ENCODE peak calls at places on chromosomes 11 and 22, in ten cellular contexts. One of them, this sample, is unnamed.

GRCh38 chr11:65896009-65896999 is 3.9 kb downstream of the FOSL1 start:
- DNase-seq in H7: no peak
- DNase-seq in GM10248: no peak
- DNase-seq in fibroblast of lung: no peak
- DNase-seq in HCEC 1CT: no peak
- DNase-seq in COR-L47: no peak
- DNase-seq in activated naive CD4-positive, alpha-beta T cell treated with Interleukin-2 at 50 U/mL for 16 hours: no peak
- DNase-seq in dermis blood vessel endothelial cell: no peak
- DNase-seq in stimulated activated CD4-positive, alpha-beta T cell treated with anti-CD3 and anti-CD28 coated beads, Interleukin-4, amount 100 ng/mL, for 24 hours: no peak
- DNase-seq in endothelial cell: no peak
- DNase-seq in this sample: no peak

GRCh38 chr11:46285173-46285572 is 7.7 kb downstream of the CREB3L1 start:
- DNase-seq in COR-L47: no peak
- DNase-seq in stimulated activated CD4-positive, alpha-beta T cell treated with anti-CD3 and anti-CD28 coated beads, Interleukin-4, amount 100 ng/mL, for 24 hours: no peak
- DNase-seq in endothelial cell: no peak
- DNase-seq in activated naive CD4-positive, alpha-beta T cell treated with Interleukin-2 at 50 U/mL for 16 hours: no peak
- DNase-seq in fibroblast of lung: no peak
- DNase-seq in dermis blood vessel endothelial cell: no peak
- DNase-seq in HCEC 1CT: no peak
- DNase-seq in H7: no peak
- DNase-seq in GM10248: no peak
- DNase-seq in this sample: no peak

GRCh38 chr22:40241200-40241763 is 63.6 kb downstream of the TNRC6B start:
- DNase-seq in stimulated activated CD4-positive, alpha-beta T cell treated with anti-CD3 and anti-CD28 coated beads, Interleukin-4, amount 100 ng/mL, for 24 hours: peak
- DNase-seq in dermis blood vessel endothelial cell: no peak
- DNase-seq in endothelial cell: no peak
- DNase-seq in H7: no peak
- DNase-seq in HCEC 1CT: no peak
- DNase-seq in GM10248: no peak
- DNase-seq in fibroblast of lung: no peak
- DNase-seq in activated naive CD4-positive, alpha-beta T cell treated with Interleukin-2 at 50 U/mL for 16 hours: peak
- DNase-seq in COR-L47: no peak
- DNase-seq in this sample: no peak

GRCh38 chr11:65640483-65641207 is 2.7 kb downstream of the SIPA1 start:
- DNase-seq in HCEC 1CT: no peak
- DNase-seq in endothelial cell: peak
- DNase-seq in H7: no peak
- DNase-seq in dermis blood vessel endothelial cell: peak
- DNase-seq in GM10248: no peak
- DNase-seq in COR-L47: no peak
- DNase-seq in stimulated activated CD4-positive, alpha-beta T cell treated with anti-CD3 and anti-CD28 coated beads, Interleukin-4, amount 100 ng/mL, for 24 hours: peak
- DNase-seq in fibroblast of lung: no peak
- DNase-seq in activated naive CD4-positive, alpha-beta T cell treated with Interleukin-2 at 50 U/mL for 16 hours: peak
- DNase-seq in this sample: peak

GRCh38 chr22:40853961-40854360 is 2.5 kb downstream of the ST13 start:
- DNase-seq in H7: no peak
- DNase-seq in dermis blood vessel endothelial cell: peak
- DNase-seq in endothelial cell: no peak
- DNase-seq in COR-L47: no peak
- DNase-seq in activated naive CD4-positive, alpha-beta T cell treated with Interleukin-2 at 50 U/mL for 16 hours: no peak
- DNase-seq in HCEC 1CT: peak
- DNase-seq in fibroblast of lung: peak
- DNase-seq in GM10248: no peak
- DNase-seq in stimulated activated CD4-positive, alpha-beta T cell treated with anti-CD3 and anti-CD28 coated beads, Interleukin-4, amount 100 ng/mL, for 24 hours: no peak
- DNase-seq in this sample: no peak

GRCh38 chr11:83717551-83717950 is 431.4 kb upstream of the CCDC90B start:
- DNase-seq in GM10248: no peak
- DNase-seq in dermis blood vessel endothelial cell: no peak
- DNase-seq in H7: no peak
- DNase-seq in stimulated activated CD4-positive, alpha-beta T cell treated with anti-CD3 and anti-CD28 coated beads, Interleukin-4, amount 100 ng/mL, for 24 hours: no peak
- DNase-seq in COR-L47: no peak
- DNase-seq in HCEC 1CT: no peak
- DNase-seq in activated naive CD4-positive, alpha-beta T cell treated with Interleukin-2 at 50 U/mL for 16 hours: no peak
- DNase-seq in fibroblast of lung: no peak
- DNase-seq in endothelial cell: no peak
- DNase-seq in this sample: no peak

GRCh38 chr11:113417428-113417827 is 29.8 kb downstream of the ANKK1 start:
- DNase-seq in HCEC 1CT: no peak
- DNase-seq in GM10248: no peak
- DNase-seq in activated naive CD4-positive, alpha-beta T cell treated with Interleukin-2 at 50 U/mL for 16 hours: no peak
- DNase-seq in stimulated activated CD4-positive, alpha-beta T cell treated with anti-CD3 and anti-CD28 coated beads, Interleukin-4, amount 100 ng/mL, for 24 hours: no peak
- DNase-seq in dermis blood vessel endothelial cell: no peak
- DNase-seq in H7: no peak
- DNase-seq in endothelial cell: no peak
- DNase-seq in fibroblast of lung: no peak
- DNase-seq in COR-L47: no peak
- DNase-seq in this sample: no peak

GRCh38 chr11:95154514-95154913 is 64.9 kb downstream of the ENDOD1 start:
- DNase-seq in activated naive CD4-positive, alpha-beta T cell treated with Interleukin-2 at 50 U/mL for 16 hours: peak
- DNase-seq in GM10248: peak
- DNase-seq in dermis blood vessel endothelial cell: peak
- DNase-seq in H7: peak
- DNase-seq in COR-L47: peak
- DNase-seq in endothelial cell: peak
- DNase-seq in fibroblast of lung: peak
- DNase-seq in HCEC 1CT: peak
- DNase-seq in stimulated activated CD4-positive, alpha-beta T cell treated with anti-CD3 and anti-CD28 coated beads, Interleukin-4, amount 100 ng/mL, for 24 hours: peak
- DNase-seq in this sample: peak

GRCh38 chr11:3124821-3125220 is 40.3 kb downstream of the OSBPL5 start:
- DNase-seq in endothelial cell: no peak
- DNase-seq in stimulated activated CD4-positive, alpha-beta T cell treated with anti-CD3 and anti-CD28 coated beads, Interleukin-4, amount 100 ng/mL, for 24 hours: no peak
- DNase-seq in COR-L47: no peak
- DNase-seq in fibroblast of lung: no peak
- DNase-seq in GM10248: no peak
- DNase-seq in H7: no peak
- DNase-seq in dermis blood vessel endothelial cell: no peak
- DNase-seq in HCEC 1CT: no peak
- DNase-seq in activated naive CD4-positive, alpha-beta T cell treated with Interleukin-2 at 50 U/mL for 16 hours: no peak
- DNase-seq in this sample: no peak

GRCh38 chr11:68010058-68011041 is at the start of gene ALDH3B1:
- DNase-seq in stimulated activated CD4-positive, alpha-beta T cell treated with anti-CD3 and anti-CD28 coated beads, Interleukin-4, amount 100 ng/mL, for 24 hours: no peak
- DNase-seq in fibroblast of lung: peak
- DNase-seq in HCEC 1CT: peak
- DNase-seq in activated naive CD4-positive, alpha-beta T cell treated with Interleukin-2 at 50 U/mL for 16 hours: no peak
- DNase-seq in dermis blood vessel endothelial cell: peak
- DNase-seq in endothelial cell: no peak
- DNase-seq in COR-L47: no peak
- DNase-seq in H7: peak
- DNase-seq in GM10248: no peak
- DNase-seq in this sample: no peak

GRCh38 chr11:44434191-44434590 is 124.3 kb upstream of the ALX4 start:
- DNase-seq in HCEC 1CT: no peak
- DNase-seq in H7: no peak
- DNase-seq in COR-L47: no peak
- DNase-seq in activated naive CD4-positive, alpha-beta T cell treated with Interleukin-2 at 50 U/mL for 16 hours: no peak
- DNase-seq in stimulated activated CD4-positive, alpha-beta T cell treated with anti-CD3 and anti-CD28 coated beads, Interleukin-4, amount 100 ng/mL, for 24 hours: no peak
- DNase-seq in GM10248: no peak
- DNase-seq in dermis blood vessel endothelial cell: no peak
- DNase-seq in endothelial cell: no peak
- DNase-seq in fibroblast of lung: no peak
- DNase-seq in this sample: no peak

GRCh38 chr11:72813740-72814138 is 472 bp upstream of the ATG16L2 start:
- DNase-seq in endothelial cell: no peak
- DNase-seq in H7: no peak
- DNase-seq in HCEC 1CT: peak
- DNase-seq in GM10248: peak
- DNase-seq in dermis blood vessel endothelial cell: peak
- DNase-seq in COR-L47: peak
- DNase-seq in stimulated activated CD4-positive, alpha-beta T cell treated with anti-CD3 and anti-CD28 coated beads, Interleukin-4, amount 100 ng/mL, for 24 hours: peak
- DNase-seq in activated naive CD4-positive, alpha-beta T cell treated with Interleukin-2 at 50 U/mL for 16 hours: no peak
- DNase-seq in fibroblast of lung: no peak
- DNase-seq in this sample: peak

GRCh38 chr11:69704508-69705245 is 855 bp upstream of the FGF19 start:
- DNase-seq in COR-L47: peak
- DNase-seq in H7: peak
- DNase-seq in endothelial cell: peak
- DNase-seq in HCEC 1CT: no peak
- DNase-seq in activated naive CD4-positive, alpha-beta T cell treated with Interleukin-2 at 50 U/mL for 16 hours: no peak
- DNase-seq in GM10248: no peak
- DNase-seq in fibroblast of lung: no peak
- DNase-seq in dermis blood vessel endothelial cell: peak
- DNase-seq in stimulated activated CD4-positive, alpha-beta T cell treated with anti-CD3 and anti-CD28 coated beads, Interleukin-4, amount 100 ng/mL, for 24 hours: no peak
- DNase-seq in this sample: peak

GRCh38 chr11:32071811-32072210 is 19.1 kb upstream of the RCN1 start:
- DNase-seq in HCEC 1CT: peak
- DNase-seq in COR-L47: no peak
- DNase-seq in dermis blood vessel endothelial cell: peak
- DNase-seq in endothelial cell: peak
- DNase-seq in activated naive CD4-positive, alpha-beta T cell treated with Interleukin-2 at 50 U/mL for 16 hours: no peak
- DNase-seq in stimulated activated CD4-positive, alpha-beta T cell treated with anti-CD3 and anti-CD28 coated beads, Interleukin-4, amount 100 ng/mL, for 24 hours: no peak
- DNase-seq in H7: peak
- DNase-seq in GM10248: no peak
- DNase-seq in fibroblast of lung: peak
- DNase-seq in this sample: no peak

GRCh38 chr11:32893947-32894827 is 1.6 kb downstream of the QSER1 start:
- DNase-seq in stimulated activated CD4-positive, alpha-beta T cell treated with anti-CD3 and anti-CD28 coated beads, Interleukin-4, amount 100 ng/mL, for 24 hours: peak
- DNase-seq in endothelial cell: peak
- DNase-seq in GM10248: peak
- DNase-seq in H7: peak
- DNase-seq in COR-L47: peak
- DNase-seq in dermis blood vessel endothelial cell: peak
- DNase-seq in fibroblast of lung: peak
- DNase-seq in HCEC 1CT: peak
- DNase-seq in activated naive CD4-positive, alpha-beta T cell treated with Interleukin-2 at 50 U/mL for 16 hours: no peak
- DNase-seq in this sample: peak

GRCh38 chr11:61897387-61898246 is 6.3 kb upstream of the FADS3 start:
- DNase-seq in fibroblast of lung: peak
- DNase-seq in GM10248: peak
- DNase-seq in stimulated activated CD4-positive, alpha-beta T cell treated with anti-CD3 and anti-CD28 coated beads, Interleukin-4, amount 100 ng/mL, for 24 hours: peak
- DNase-seq in COR-L47: peak
- DNase-seq in dermis blood vessel endothelial cell: peak
- DNase-seq in activated naive CD4-positive, alpha-beta T cell treated with Interleukin-2 at 50 U/mL for 16 hours: peak
- DNase-seq in endothelial cell: peak
- DNase-seq in HCEC 1CT: peak
- DNase-seq in H7: peak
- DNase-seq in this sample: peak

GRCh38 chr22:40819741-40820140 is 595 bp upstream of the SLC25A17 start:
- DNase-seq in activated naive CD4-positive, alpha-beta T cell treated with Interleukin-2 at 50 U/mL for 16 hours: no peak
- DNase-seq in stimulated activated CD4-positive, alpha-beta T cell treated with anti-CD3 and anti-CD28 coated beads, Interleukin-4, amount 100 ng/mL, for 24 hours: peak
- DNase-seq in HCEC 1CT: peak
- DNase-seq in H7: peak
- DNase-seq in endothelial cell: no peak
- DNase-seq in COR-L47: peak
- DNase-seq in fibroblast of lung: peak
- DNase-seq in dermis blood vessel endothelial cell: peak
- DNase-seq in GM10248: peak
- DNase-seq in this sample: peak

GRCh38 chr22:27537481-27537891 is 264.1 kb downstream of the MN1 start:
- DNase-seq in COR-L47: no peak
- DNase-seq in dermis blood vessel endothelial cell: peak
- DNase-seq in endothelial cell: no peak
- DNase-seq in fibroblast of lung: no peak
- DNase-seq in GM10248: no peak
- DNase-seq in HCEC 1CT: no peak
- DNase-seq in activated naive CD4-positive, alpha-beta T cell treated with Interleukin-2 at 50 U/mL for 16 hours: no peak
- DNase-seq in stimulated activated CD4-positive, alpha-beta T cell treated with anti-CD3 and anti-CD28 coated beads, Interleukin-4, amount 100 ng/mL, for 24 hours: no peak
- DNase-seq in H7: no peak
- DNase-seq in this sample: no peak

GRCh38 chr11:40186401-40187091 is 1272.9 kb downstream of the LRRC4C start:
- DNase-seq in fibroblast of lung: peak
- DNase-seq in H7: no peak
- DNase-seq in COR-L47: no peak
- DNase-seq in endothelial cell: no peak
- DNase-seq in stimulated activated CD4-positive, alpha-beta T cell treated with anti-CD3 and anti-CD28 coated beads, Interleukin-4, amount 100 ng/mL, for 24 hours: no peak
- DNase-seq in GM10248: no peak
- DNase-seq in dermis blood vessel endothelial cell: no peak
- DNase-seq in activated naive CD4-positive, alpha-beta T cell treated with Interleukin-2 at 50 U/mL for 16 hours: no peak
- DNase-seq in HCEC 1CT: no peak
- DNase-seq in this sample: no peak

GRCh38 chr11:59259867-59260475 is 47.2 kb upstream of the MPEG1 start:
- DNase-seq in endothelial cell: no peak
- DNase-seq in activated naive CD4-positive, alpha-beta T cell treated with Interleukin-2 at 50 U/mL for 16 hours: no peak
- DNase-seq in dermis blood vessel endothelial cell: no peak
- DNase-seq in COR-L47: no peak
- DNase-seq in fibroblast of lung: no peak
- DNase-seq in HCEC 1CT: no peak
- DNase-seq in H7: no peak
- DNase-seq in GM10248: no peak
- DNase-seq in stimulated activated CD4-positive, alpha-beta T cell treated with anti-CD3 and anti-CD28 coated beads, Interleukin-4, amount 100 ng/mL, for 24 hours: no peak
- DNase-seq in this sample: no peak

GRCh38 chr22:25880524-25880923 is 138.5 kb downstream of the MYO18B start:
- DNase-seq in HCEC 1CT: no peak
- DNase-seq in fibroblast of lung: no peak
- DNase-seq in H7: no peak
- DNase-seq in COR-L47: no peak
- DNase-seq in endothelial cell: no peak
- DNase-seq in dermis blood vessel endothelial cell: no peak
- DNase-seq in activated naive CD4-positive, alpha-beta T cell treated with Interleukin-2 at 50 U/mL for 16 hours: no peak
- DNase-seq in stimulated activated CD4-positive, alpha-beta T cell treated with anti-CD3 and anti-CD28 coated beads, Interleukin-4, amount 100 ng/mL, for 24 hours: no peak
- DNase-seq in GM10248: no peak
- DNase-seq in this sample: peak

GRCh38 chr11:9748361-9748970 is 84.6 kb downstream of the SWAP70 start:
- DNase-seq in stimulated activated CD4-positive, alpha-beta T cell treated with anti-CD3 and anti-CD28 coated beads, Interleukin-4, amount 100 ng/mL, for 24 hours: peak
- DNase-seq in COR-L47: peak
- DNase-seq in GM10248: peak
- DNase-seq in activated naive CD4-positive, alpha-beta T cell treated with Interleukin-2 at 50 U/mL for 16 hours: peak
- DNase-seq in dermis blood vessel endothelial cell: peak
- DNase-seq in fibroblast of lung: peak
- DNase-seq in H7: peak
- DNase-seq in HCEC 1CT: peak
- DNase-seq in endothelial cell: peak
- DNase-seq in this sample: peak

GRCh38 chr22:44822479-44822878 is 70.1 kb downstream of the ARHGAP8 start:
- DNase-seq in H7: no peak
- DNase-seq in endothelial cell: no peak
- DNase-seq in COR-L47: no peak
- DNase-seq in GM10248: no peak
- DNase-seq in fibroblast of lung: no peak
- DNase-seq in activated naive CD4-positive, alpha-beta T cell treated with Interleukin-2 at 50 U/mL for 16 hours: no peak
- DNase-seq in stimulated activated CD4-positive, alpha-beta T cell treated with anti-CD3 and anti-CD28 coated beads, Interleukin-4, amount 100 ng/mL, for 24 hours: no peak
- DNase-seq in HCEC 1CT: no peak
- DNase-seq in dermis blood vessel endothelial cell: no peak
- DNase-seq in this sample: no peak

GRCh38 chr11:45264839-45265515 is 21.2 kb downstream of the SYT13 start:
- DNase-seq in fibroblast of lung: peak
- DNase-seq in HCEC 1CT: peak
- DNase-seq in activated naive CD4-positive, alpha-beta T cell treated with Interleukin-2 at 50 U/mL for 16 hours: no peak
- DNase-seq in dermis blood vessel endothelial cell: peak
- DNase-seq in COR-L47: no peak
- DNase-seq in H7: no peak
- DNase-seq in stimulated activated CD4-positive, alpha-beta T cell treated with anti-CD3 and anti-CD28 coated beads, Interleukin-4, amount 100 ng/mL, for 24 hours: no peak
- DNase-seq in endothelial cell: no peak
- DNase-seq in GM10248: no peak
- DNase-seq in this sample: no peak

GRCh38 chr22:24761888-24762675 is 12.4 kb downstream of the PIWIL3 start:
- DNase-seq in activated naive CD4-positive, alpha-beta T cell treated with Interleukin-2 at 50 U/mL for 16 hours: no peak
- DNase-seq in COR-L47: no peak
- DNase-seq in HCEC 1CT: no peak
- DNase-seq in GM10248: no peak
- DNase-seq in stimulated activated CD4-positive, alpha-beta T cell treated with anti-CD3 and anti-CD28 coated beads, Interleukin-4, amount 100 ng/mL, for 24 hours: no peak
- DNase-seq in endothelial cell: no peak
- DNase-seq in dermis blood vessel endothelial cell: peak
- DNase-seq in H7: no peak
- DNase-seq in fibroblast of lung: no peak
- DNase-seq in this sample: no peak